ENCODE peak calls at places on chromosomes 5 and 9, in five cellular contexts. S is nephron progenitor cell, R is progenitor cell of endocrine pancreas, J is choroid plexus epithelial cell, N is upper lobe of right lung. I is an unnamed sample.

GRCh38 chr9:98010450-98010849 is 27.3 kb downstream of the ANP32B start:
- DNase-seq in S (no peak), R (no peak), J (peak; percentile 88), N (no peak), I (no peak)

GRCh38 chr9:72292874-72293607 is 72.0 kb downstream of the ZFAND5 start:
- DNase-seq in S (no peak), R (no peak), J (peak; percentile 99), N (no peak), I (no peak)

GRCh38 chr9:93398471-93398870 is 53.0 kb upstream of the FAM120A start:
- DNase-seq in S (no peak), R (no peak), J (no peak), N (no peak), I (no peak)

GRCh38 chr5:125679522-125679921 is 743.7 kb upstream of the GRAMD2B start:
- DNase-seq in S (no peak), R (no peak), J (no peak), N (no peak), I (no peak)

GRCh38 chr5:39224196-39224754 is 4.9 kb upstream of the FYB1 start:
- DNase-seq in S (no peak), R (no peak), J (peak; percentile 20), N (no peak), I (peak; percentile 66)

GRCh38 chr9:8652282-8652681 is 852.7 kb upstream of the DMAC1 start:
- DNase-seq in S (no peak), R (no peak), J (no peak), N (no peak), I (peak; percentile 31)

GRCh38 chr9:131739988-131740648 is at the start of gene RAPGEF1:
- DNase-seq in S (peak; percentile 86), R (peak; percentile 76), J (no peak), N (peak; percentile 90), I (peak; percentile 88)

GRCh38 chr5:140362875-140363630 is 3.1 kb downstream of the SLC4A9 start:
- DNase-seq in S (peak; percentile 92), R (peak; percentile 90), J (peak; percentile 71), N (peak; percentile 92), I (peak; percentile 91)

GRCh38 chr5:113345261-113345940 is 89.4 kb downstream of the TSSK1B start:
- DNase-seq in S (no peak), R (no peak), J (peak; percentile 65), N (no peak), I (no peak)

GRCh38 chr5:57383093-57383861 is 99.3 kb downstream of the ACTBL2 start:
- DNase-seq in S (no peak), R (no peak), J (peak; percentile 85), N (no peak), I (no peak)

GRCh38 chr5:64489857-64490256 is 16.0 kb upstream of the RGS7BP start:
- DNase-seq in S (no peak), R (no peak), J (no peak), N (no peak), I (no peak)

GRCh38 chr5:141929398-141930058 is 5.9 kb downstream of the DELE1 start:
- DNase-seq in S (no peak), R (no peak), J (no peak), N (no peak), I (no peak)

GRCh38 chr5:141933151-141933550 is 9.5 kb downstream of the DELE1 start:
- DNase-seq in S (no peak), R (no peak), J (no peak), N (no peak), I (no peak)

GRCh38 chr5:141935538-141935937 is 11.9 kb downstream of the DELE1 start:
- DNase-seq in S (no peak), R (no peak), J (no peak), N (no peak), I (no peak)

GRCh38 chr5:141934099-141934844 is 10.6 kb downstream of the DELE1 start:
- DNase-seq in S (no peak), R (no peak), J (peak; percentile 26), N (no peak), I (no peak)
- TF ChIP-seq CTCF in S (no peak), R (no peak), J (no peak), N (no peak), I (no peak)

DNA sequence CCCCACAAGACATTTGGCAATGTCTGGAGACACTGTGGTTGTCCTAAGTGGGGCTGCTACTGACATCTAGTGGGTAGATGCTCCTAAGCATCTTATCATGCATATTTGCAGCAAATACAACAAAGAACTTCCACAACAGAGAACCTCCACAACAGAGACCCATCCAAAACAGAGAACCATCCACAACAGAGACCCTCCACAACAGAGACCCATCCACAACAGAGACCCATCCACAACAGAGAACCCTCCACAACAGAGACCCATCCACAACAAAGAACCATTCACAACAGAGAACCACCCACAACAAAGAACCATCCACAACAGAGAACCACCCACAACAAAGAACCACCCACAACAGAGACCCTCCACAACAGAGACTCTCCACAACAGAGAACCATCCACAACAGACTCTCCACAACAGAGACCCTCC is 32.8 kb downstream of the ARPC5L start:
- DNase-seq in S (no peak), R (no peak), J (peak; percentile 79), N (no peak), I (peak; percentile 39)
- TF ChIP-seq CTCF in S (peak; percentile 29), R (peak; percentile 34), J (peak; percentile 80), N (peak; percentile 25), I (no peak)

GRCh38 chr5:78359831-78360673 is at the start of gene SCAMP1:
- DNase-seq in S (peak; percentile 95), R (peak; percentile 91), J (peak; percentile 95), N (peak; percentile 96), I (peak; percentile 95)
- TF ChIP-seq CTCF in S (no peak), R (peak; percentile 48), J (no peak), N (peak; percentile 49), I (no peak)

GRCh38 chr5:138701678-138702077 is 51.5 kb upstream of the CTNNA1 start:
- DNase-seq in S (no peak), R (no peak), J (no peak), N (no peak), I (no peak)

GRCh38 chr5:138698713-138699112 is 54.5 kb upstream of the CTNNA1 start:
- DNase-seq in S (no peak), R (no peak), J (no peak), N (no peak), I (no peak)

GRCh38 chr5:138700581-138701362 is 52.5 kb upstream of the CTNNA1 start:
- DNase-seq in S (no peak), R (no peak), J (no peak), N (no peak), I (no peak)

GRCh38 chr5:138697720-138698360 is 55.4 kb upstream of the CTNNA1 start:
- DNase-seq in S (no peak), R (no peak), J (no peak), N (no peak), I (no peak)

GRCh38 chr5:138699482-138699881 is 53.7 kb upstream of the CTNNA1 start:
- DNase-seq in S (no peak), R (no peak), J (no peak), N (no peak), I (no peak)
- TF ChIP-seq CTCF in S (no peak), R (no peak), J (no peak), N (no peak), I (no peak)

GRCh38 chr9:121499177-121499426 is 542 bp downstream of the GGTA1 start:
- DNase-seq in S (no peak), R (no peak), J (no peak), N (no peak), I (no peak)

GRCh38 chr9:121499427-121500164 is at the start of gene GGTA1:
- DNase-seq in S (peak; percentile 72), R (peak; percentile 21), J (peak; percentile 52), N (peak; percentile 86), I (peak; percentile 74)

GRCh38 chr9:121498150-121498486 is 1.5 kb downstream of the GGTA1 start:
- DNase-seq in S (peak; percentile 63), R (peak; percentile 42), J (peak; percentile 87), N (no peak), I (peak; percentile 55)

GRCh38 chr9:121500165-121500478 is 478 bp upstream of the GGTA1 start:
- DNase-seq in S (no peak), R (no peak), J (no peak), N (no peak), I (no peak)

DNA sequence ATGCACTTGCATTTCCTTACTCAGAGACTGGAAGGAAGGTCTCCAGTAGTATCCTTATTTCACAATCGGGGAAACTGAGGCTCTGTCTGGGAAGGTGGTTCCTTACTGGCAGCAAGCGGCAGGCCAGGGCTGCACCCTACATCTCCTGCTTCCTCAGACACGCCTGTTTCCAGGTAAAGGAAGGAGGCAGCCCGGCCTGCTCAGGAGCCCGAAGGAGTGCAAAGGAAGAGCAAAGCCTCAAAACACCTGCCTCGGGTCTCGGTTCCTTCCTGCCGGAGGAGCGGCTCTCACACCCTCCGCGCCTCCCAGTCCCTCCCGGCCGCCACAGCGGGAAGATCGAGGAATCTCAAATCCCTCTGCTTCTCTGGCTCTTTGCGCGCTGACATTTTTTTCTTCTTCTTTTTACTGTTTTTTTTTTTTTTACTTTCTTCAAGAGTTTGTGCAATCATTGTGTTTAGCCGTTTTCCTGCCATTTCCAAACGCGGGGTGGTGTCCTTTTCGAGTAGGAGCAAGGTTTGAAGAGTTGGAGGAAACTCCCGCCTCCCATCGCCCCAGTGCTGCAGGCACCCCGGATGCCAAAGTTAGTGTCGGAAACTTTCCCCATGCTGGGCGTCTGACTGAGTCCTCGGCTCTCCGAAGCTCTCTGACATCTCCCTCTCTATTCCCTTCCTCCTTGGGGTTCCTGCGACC is 1.0 kb downstream of the GGTA1 start:
- DNase-seq in S (peak; percentile 26), R (no peak), J (peak; percentile 54), N (peak; percentile 70), I (no peak)
- TF ChIP-seq CTCF in S (no peak), R (peak; percentile 1), J (no peak), N (no peak), I (peak; percentile 27)

GRCh38 chr9:122133263-122133983 is 26.2 kb downstream of the NDUFA8 start:
- DNase-seq in S (no peak), R (no peak), J (no peak), N (peak; percentile 3), I (no peak)

GRCh38 chr9:122135529-122135859 is 24.1 kb downstream of the NDUFA8 start:
- DNase-seq in S (no peak), R (no peak), J (no peak), N (no peak), I (no peak)

GRCh38 chr9:122132539-122132938 is 27.0 kb downstream of the NDUFA8 start:
- DNase-seq in S (no peak), R (no peak), J (no peak), N (peak; percentile 45), I (no peak)

GRCh38 chr9:122134822-122135528 is 24.6 kb downstream of the NDUFA8 start:
- DNase-seq in S (no peak), R (no peak), J (no peak), N (no peak), I (no peak)

DNA sequence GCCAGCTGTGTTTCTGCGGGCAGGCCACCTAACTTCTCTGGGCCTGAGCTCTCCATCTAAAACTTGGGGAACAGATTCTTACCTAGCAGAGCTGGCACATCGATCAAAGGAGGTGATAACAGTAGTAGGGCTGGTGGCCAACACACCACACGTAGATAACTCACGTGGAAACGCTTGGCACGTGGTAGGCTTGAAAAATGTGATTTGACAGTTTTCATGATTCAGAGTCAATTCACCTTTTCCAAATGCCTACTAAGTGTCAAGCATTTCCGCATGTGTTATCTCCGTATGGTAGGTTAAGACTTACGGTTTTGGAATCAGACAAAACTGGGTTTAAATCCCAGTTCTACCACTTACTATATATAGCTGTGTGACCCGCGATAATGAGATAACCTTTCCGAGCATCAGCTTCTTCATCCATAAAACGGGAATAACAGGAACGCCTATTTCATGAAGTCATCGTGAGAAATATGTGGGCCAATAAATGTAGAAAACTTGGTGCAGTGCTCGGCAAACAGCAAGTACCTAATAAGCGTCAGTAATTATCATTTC is 25.5 kb downstream of the NDUFA8 start:
- DNase-seq in S (no peak), R (no peak), J (no peak), N (no peak), I (no peak)
- TF ChIP-seq CTCF in S (no peak), R (no peak), J (no peak), N (no peak), I (no peak)